ENCODE peak calls at places on chromosomes 3 and 15, in seven cellular contexts. K, F, C, V, A, N and J are unnamed samples.

GRCh38 chr15:49953421-49953820 is 165.6 kb downstream of the ATP8B4 start:
- DNase-seq in K (no peak), F (no peak), C (no peak), V (no peak), A (no peak), N (no peak), J (no peak)

GRCh38 chr3:10351013-10351735 is 30.3 kb upstream of the SEC13 start:
- DNase-seq in K (no peak), F (no peak), C (no peak), V (no peak), A (no peak), N (no peak), J (no peak)

GRCh38 chr15:48040166-48040817 is 80.5 kb upstream of the SLC24A5 start:
- DNase-seq in K (no peak), F (no peak), C (peak), V (no peak), A (no peak), N (peak), J (no peak)

GRCh38 chr3:112605285-112605684 is 35.7 kb downstream of the CCDC80 start:
- DNase-seq in K (no peak), F (peak), C (peak), V (peak), A (no peak), N (peak), J (no peak)

GRCh38 chr3:184337315-184337714 is at the start of gene FAM131A:
- DNase-seq in K (no peak), F (no peak), C (peak), V (no peak), A (no peak), N (no peak), J (no peak)

GRCh38 chr3:119318871-119319270 is 24.7 kb downstream of the ARHGAP31 start:
- DNase-seq in K (no peak), F (no peak), C (peak), V (no peak), A (no peak), N (no peak), J (no peak)

GRCh38 chr15:70498096-70498626 is 265.2 kb downstream of the UACA start:
- DNase-seq in K (no peak), F (no peak), C (no peak), V (no peak), A (no peak), N (no peak), J (no peak)

GRCh38 chr15:90710436-90710835 is 6.7 kb upstream of the BLM start:
- DNase-seq in K (no peak), F (no peak), C (no peak), V (no peak), A (no peak), N (no peak), J (no peak)

GRCh38 chr15:31278056-31278445 is 48.6 kb upstream of the KLF13 start:
- DNase-seq in K (no peak), F (no peak), C (no peak), V (no peak), A (no peak), N (no peak), J (no peak)